ENCODE peak calls at places on chromosome 17, in four cellular contexts. K is NT2/D1, H is WERI-Rb-1, X is PC-3. R is an unnamed sample. For H3K27me3 and H3K9me3, the result is how much of the 10 kb centered on the place peaks cover.

GRCh38 chr17:14301761-14302401 is 1.0 kb downstream of the HS3ST3B1 start:
- DNase-seq in K (no peak), H (no peak), X (no peak), R (no peak)

GRCh38 chr17:44351464-44351863 is 6.4 kb downstream of the GRN start:
- DNase-seq in K (no peak), H (peak), X (no peak), R (no peak)

GRCh38 chr17:50184611-50185398 is 16.6 kb downstream of the COL1A1 start:
- DNase-seq in K (no peak), H (no peak), X (no peak), R (no peak)

GRCh38 chr17:47188266-47188665 is 829 bp downstream of the CDC27 start:
- DNase-seq in K (no peak), H (no peak), X (peak), R (peak)

GRCh38 chr17:48240562-48241130 is 133.1 kb downstream of the SNX11 start:
- DNase-seq in K (no peak), H (no peak), X (peak), R (no peak)

GRCh38 chr17:41404024-41404651 is 6.7 kb upstream of the KRT31 start:
- DNase-seq in K (no peak), H (no peak), X (peak), R (no peak)

GRCh38 chr17:57900991-57901743 is 51.3 kb upstream of the MRPS23 start:
- DNase-seq in K (no peak), H (no peak), X (peak), R (no peak)

GRCh38 chr17:83135692-83136091 is 56.3 kb downstream of the METRNL start:
- DNase-seq in K (no peak), H (peak), X (no peak), R (no peak)

GRCh38 chr17:73142763-73143395 is 21.9 kb upstream of the SSTR2 start:
- DNase-seq in K (no peak), H (no peak), X (peak), R (no peak)

GRCh38 chr17:41835800-41836549 is at the start of gene NT5C3B:
- DNase-seq in K (no peak), H (peak), X (peak), R (peak)

GRCh38 chr17:74453665-74454196 is 12.7 kb upstream of the CD300A start:
- DNase-seq in K (no peak), H (no peak), X (peak), R (peak)

GRCh38 chr17:16197276-16197675 is 18.1 kb downstream of the NCOR1 start:
- DNase-seq in K (no peak), H (no peak), X (no peak), R (no peak)

GRCh38 chr17:44872131-44872768 is 24.6 kb downstream of the HIGD1B start:
- DNase-seq in K (no peak), H (no peak), X (peak), R (no peak)

GRCh38 chr17:5630434-5630833 is 46.1 kb upstream of the NLRP1 start:
- DNase-seq in K (no peak), H (no peak), X (peak), R (no peak)

DNA sequence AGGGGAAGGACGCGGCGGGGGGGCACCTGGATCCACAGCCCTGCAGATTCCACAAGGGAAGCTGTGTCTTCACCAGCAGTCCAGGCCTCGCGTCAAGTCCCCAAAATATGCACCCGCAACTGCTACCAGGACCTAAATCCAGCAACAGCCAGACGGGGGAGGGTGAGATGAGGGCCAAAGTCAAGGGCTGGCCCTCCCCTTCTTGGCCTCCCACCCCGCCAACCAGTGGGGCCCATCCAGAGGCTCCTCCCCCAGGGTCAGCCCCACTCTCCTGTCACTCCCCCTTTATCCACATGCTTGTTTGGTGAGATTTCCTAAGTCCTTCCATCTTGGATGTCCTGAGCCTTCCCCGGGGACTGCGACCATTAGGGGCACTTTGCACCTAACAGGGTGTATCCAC is 138.7 kb downstream of the ENGASE start:
- DNase-seq in K (no peak), H (no peak), X (no peak), R (no peak)
- H3K27me3 ChIP-seq in K (under half), H (under half), X (half or more), R (half or more)

DNA sequence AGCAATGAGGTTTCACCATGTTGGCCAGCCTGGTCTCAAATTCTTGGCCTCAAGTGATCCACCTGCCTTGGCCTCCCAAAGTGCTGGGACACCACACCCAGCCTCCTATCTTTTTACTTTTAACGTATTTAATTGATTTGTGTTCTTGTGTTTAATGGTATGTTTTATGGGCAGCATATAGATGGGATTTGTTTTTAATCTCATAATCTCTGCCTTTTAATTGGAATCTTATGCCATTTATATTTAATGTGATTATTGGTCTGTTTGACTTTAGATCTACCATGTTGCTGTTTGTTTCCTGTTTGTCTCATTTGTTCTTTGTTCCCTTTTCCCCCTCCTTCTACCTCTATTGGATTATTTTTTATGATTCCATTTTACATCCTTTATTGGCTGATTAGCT is 12.2 kb downstream of the SLC26A11 start:
- DNase-seq in K (no peak), H (no peak), X (no peak), R (no peak)
- H3K9me3 ChIP-seq in K (under half), H (under half), X (under half), R (under half)

DNA sequence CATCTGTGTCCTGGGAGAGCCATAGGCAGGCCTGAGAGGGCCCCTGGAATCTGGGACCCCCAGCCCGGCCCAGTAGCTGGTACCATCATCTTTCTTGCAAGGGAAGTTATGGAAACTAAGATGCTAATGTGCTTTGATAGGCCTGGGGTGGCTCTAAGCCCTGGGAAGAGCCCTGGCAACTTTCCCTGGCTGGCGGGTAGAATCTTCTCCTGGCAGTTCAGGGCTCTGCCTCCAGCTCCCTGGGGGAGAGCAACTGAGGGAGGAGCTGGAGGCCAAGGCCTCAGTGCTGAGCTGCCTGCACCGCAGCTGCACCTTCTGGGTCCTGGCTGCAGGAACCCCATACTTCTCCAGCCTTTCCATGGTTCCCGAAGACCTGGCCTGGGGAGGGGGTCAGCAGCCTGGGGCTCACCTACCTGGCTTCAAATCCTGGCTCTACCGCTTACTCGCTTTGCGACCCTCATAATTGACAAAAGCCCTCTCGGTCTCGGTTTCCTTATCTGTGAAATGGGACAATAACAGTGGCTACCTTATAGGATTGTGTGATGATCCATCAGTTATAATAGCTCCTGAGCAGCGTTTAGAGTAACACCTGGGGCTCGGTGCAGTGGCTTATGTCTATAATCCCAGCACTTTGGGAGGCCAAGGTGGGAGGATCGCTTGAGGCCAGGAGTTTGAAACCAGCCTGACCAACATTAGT is 333.7 kb downstream of the SEC14L1 start:
- DNase-seq in K (no peak), H (no peak), X (no peak), R (no peak)
- H3K4me3 ChIP-seq in K (no peak), H (no peak), X (no peak), R (no peak)

GRCh38 chr17:77356690-77357201 is 216.0 kb downstream of the SEC14L1 start:
- DNase-seq in K (no peak), H (peak), X (no peak), R (no peak)

GRCh38 chr17:77353684-77354419 is 213.1 kb downstream of the SEC14L1 start:
- DNase-seq in K (no peak), H (peak), X (no peak), R (no peak)

GRCh38 chr17:77356109-77356689 is 215.4 kb downstream of the SEC14L1 start:
- DNase-seq in K (no peak), H (peak), X (peak), R (no peak)

GRCh38 chr17:77354420-77354720 is 213.6 kb downstream of the SEC14L1 start:
- DNase-seq in K (no peak), H (no peak), X (no peak), R (no peak)

DNA sequence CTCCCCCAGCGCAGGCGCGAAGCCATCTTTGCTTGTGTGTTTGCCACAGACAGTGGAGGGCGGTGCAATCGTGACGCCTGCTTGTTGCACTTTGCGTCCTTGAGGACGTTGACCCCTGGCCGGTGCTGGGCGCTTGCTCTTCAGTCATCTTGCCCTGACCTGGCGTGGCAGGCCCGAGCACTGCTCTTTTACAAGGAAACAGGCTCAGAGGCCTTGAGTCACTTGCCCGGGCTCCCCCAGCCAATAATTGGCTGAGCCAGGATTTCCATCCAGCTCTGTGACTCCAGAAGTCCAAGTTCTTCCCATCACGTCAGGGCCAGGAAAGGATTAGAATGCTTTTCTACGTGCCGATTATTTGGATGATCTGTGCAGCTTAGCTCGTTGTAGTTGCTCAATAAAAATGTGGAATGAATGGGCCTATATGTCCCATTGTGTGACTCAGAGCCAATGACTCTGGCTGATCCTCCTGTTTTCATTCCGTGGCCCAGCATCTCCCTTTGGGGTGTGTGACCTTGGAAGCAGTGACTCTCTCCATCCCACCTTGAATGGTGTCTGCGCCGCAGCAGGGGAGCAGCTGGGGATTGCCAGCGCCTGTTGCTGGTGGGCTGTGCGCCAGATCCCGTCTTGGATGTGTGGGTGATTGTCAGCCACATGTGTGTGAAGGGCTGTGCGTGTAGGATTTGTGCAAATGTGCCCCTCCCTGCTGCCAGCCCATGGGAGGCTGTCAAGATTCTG is 214.1 kb downstream of the SEC14L1 start:
- DNase-seq in K (no peak), H (peak), X (peak), R (no peak)
- H3K27me3 ChIP-seq in K (under half), H (under half), X (under half), R (under half)